ENCODE peak calls at places on chromosomes 11 and 22, in five cellular contexts. One of them, this sample, is unnamed.

GRCh38 chr11:106133529-106133928 is 56.1 kb downstream of the AASDHPPT start:
- DNase-seq in IMR-90: no peak
- DNase-seq in neuronal stem cell: no peak
- DNase-seq in mesenchymal stem cell: no peak
- DNase-seq in H1: no peak
- DNase-seq in this sample: no peak

GRCh38 chr11:60378359-60378758 is at the start of gene MS4A7:
- DNase-seq in IMR-90: no peak
- DNase-seq in neuronal stem cell: no peak
- DNase-seq in mesenchymal stem cell: no peak
- DNase-seq in H1: no peak
- DNase-seq in this sample: no peak

GRCh38 chr11:129323896-129324522 is 51.6 kb upstream of the BARX2 start:
- DNase-seq in IMR-90: peak
- DNase-seq in neuronal stem cell: no peak
- DNase-seq in mesenchymal stem cell: peak
- DNase-seq in H1: peak
- DNase-seq in this sample: no peak

GRCh38 chr11:96173906-96174305 is 169.1 kb downstream of the MAML2 start:
- DNase-seq in IMR-90: no peak
- DNase-seq in neuronal stem cell: no peak
- DNase-seq in mesenchymal stem cell: no peak
- DNase-seq in H1: no peak
- DNase-seq in this sample: no peak

GRCh38 chr22:46238541-46238940 is 11.6 kb downstream of the CDPF1 start:
- DNase-seq in IMR-90: no peak
- DNase-seq in neuronal stem cell: no peak
- DNase-seq in mesenchymal stem cell: no peak
- DNase-seq in H1: no peak
- DNase-seq in this sample: no peak

GRCh38 chr11:7575841-7576451 is 62.1 kb downstream of the PPFIBP2 start:
- DNase-seq in IMR-90: no peak
- DNase-seq in neuronal stem cell: no peak
- DNase-seq in mesenchymal stem cell: peak
- DNase-seq in H1: no peak
- DNase-seq in this sample: peak

GRCh38 chr11:19352736-19353110 is 112.0 kb upstream of the E2F8 start:
- DNase-seq in IMR-90: no peak
- DNase-seq in neuronal stem cell: no peak
- DNase-seq in mesenchymal stem cell: no peak
- DNase-seq in H1: no peak
- DNase-seq in this sample: no peak

GRCh38 chr11:69342588-69343330 is 48.8 kb downstream of the MYEOV start:
- DNase-seq in IMR-90: no peak
- DNase-seq in neuronal stem cell: no peak
- DNase-seq in mesenchymal stem cell: no peak
- DNase-seq in H1: no peak
- DNase-seq in this sample: no peak

GRCh38 chr11:33402066-33402465 is 144.9 kb downstream of the HIPK3 start:
- DNase-seq in IMR-90: no peak
- DNase-seq in neuronal stem cell: no peak
- DNase-seq in mesenchymal stem cell: no peak
- DNase-seq in H1: no peak
- DNase-seq in this sample: no peak

GRCh38 chr11:291281-292210 is 2.6 kb downstream of the PGGHG start:
- DNase-seq in IMR-90: no peak
- DNase-seq in neuronal stem cell: no peak
- DNase-seq in mesenchymal stem cell: no peak
- DNase-seq in H1: no peak
- DNase-seq in this sample: no peak

GRCh38 chr11:97110376-97110775 is 720.6 kb downstream of the JRKL start:
- DNase-seq in IMR-90: no peak
- DNase-seq in neuronal stem cell: no peak
- DNase-seq in mesenchymal stem cell: no peak
- DNase-seq in H1: no peak
- DNase-seq in this sample: peak

GRCh38 chr22:26168199-26168915 is 905 bp upstream of the SEZ6L start:
- DNase-seq in IMR-90: no peak
- DNase-seq in neuronal stem cell: no peak
- DNase-seq in mesenchymal stem cell: no peak
- DNase-seq in H1: peak
- DNase-seq in this sample: no peak

GRCh38 chr11:47187723-47188122 is 1.5 kb upstream of the PACSIN3 start:
- DNase-seq in IMR-90: no peak
- DNase-seq in neuronal stem cell: no peak
- DNase-seq in mesenchymal stem cell: no peak
- DNase-seq in H1: no peak
- DNase-seq in this sample: no peak

GRCh38 chr11:114319716-114320328 is 23.6 kb downstream of the NNMT start:
- DNase-seq in IMR-90: no peak
- DNase-seq in neuronal stem cell: no peak
- DNase-seq in mesenchymal stem cell: no peak
- DNase-seq in H1: no peak
- DNase-seq in this sample: no peak

GRCh38 chr22:31345331-31346254 is 553 bp downstream of the PATZ1 start:
- DNase-seq in IMR-90: peak
- DNase-seq in neuronal stem cell: peak
- DNase-seq in mesenchymal stem cell: peak
- DNase-seq in H1: peak
- DNase-seq in this sample: peak
- H2BK120ac ChIP-seq in IMR-90: no peak
- H2BK120ac ChIP-seq in neuronal stem cell: peak
- H2BK120ac ChIP-seq in mesenchymal stem cell: peak
- H2BK120ac ChIP-seq in H1: no peak
- H2BK120ac ChIP-seq in this sample: peak

GRCh38 chr22:23539135-23539838 is 40.8 kb downstream of the IGLL1 start:
- DNase-seq in IMR-90: peak
- DNase-seq in neuronal stem cell: peak
- DNase-seq in mesenchymal stem cell: peak
- DNase-seq in H1: peak
- DNase-seq in this sample: peak

GRCh38 chr22:23534851-23535717 is 45.0 kb downstream of the IGLL1 start:
- DNase-seq in IMR-90: no peak
- DNase-seq in neuronal stem cell: no peak
- DNase-seq in mesenchymal stem cell: no peak
- DNase-seq in H1: no peak
- DNase-seq in this sample: no peak

GRCh38 chr22:23538502-23538860 is 41.6 kb downstream of the IGLL1 start:
- DNase-seq in IMR-90: no peak
- DNase-seq in neuronal stem cell: no peak
- DNase-seq in mesenchymal stem cell: no peak
- DNase-seq in H1: no peak
- DNase-seq in this sample: peak

GRCh38 chr22:23536821-23537345 is 43.2 kb downstream of the IGLL1 start:
- DNase-seq in IMR-90: no peak
- DNase-seq in neuronal stem cell: no peak
- DNase-seq in mesenchymal stem cell: no peak
- DNase-seq in H1: no peak
- DNase-seq in this sample: no peak

GRCh38 chr22:23537421-23537820 is 42.7 kb downstream of the IGLL1 start:
- DNase-seq in IMR-90: no peak
- DNase-seq in neuronal stem cell: no peak
- DNase-seq in mesenchymal stem cell: no peak
- DNase-seq in H1: no peak
- DNase-seq in this sample: no peak
- H2BK120ac ChIP-seq in IMR-90: no peak
- H2BK120ac ChIP-seq in neuronal stem cell: no peak
- H2BK120ac ChIP-seq in mesenchymal stem cell: peak
- H2BK120ac ChIP-seq in H1: no peak
- H2BK120ac ChIP-seq in this sample: peak

GRCh38 chr22:38706101-38706884 is 549 bp downstream of the GTPBP1 start:
- DNase-seq in IMR-90: peak
- DNase-seq in neuronal stem cell: no peak
- DNase-seq in mesenchymal stem cell: peak
- DNase-seq in H1: peak
- DNase-seq in this sample: peak

GRCh38 chr22:38706885-38707180 is 1.1 kb downstream of the GTPBP1 start:
- DNase-seq in IMR-90: no peak
- DNase-seq in neuronal stem cell: no peak
- DNase-seq in mesenchymal stem cell: no peak
- DNase-seq in H1: no peak
- DNase-seq in this sample: no peak

GRCh38 chr22:38704568-38705234 is 1.0 kb upstream of the GTPBP1 start:
- DNase-seq in IMR-90: no peak
- DNase-seq in neuronal stem cell: no peak
- DNase-seq in mesenchymal stem cell: no peak
- DNase-seq in H1: no peak
- DNase-seq in this sample: no peak

GRCh38 chr22:38707346-38707745 is 1.6 kb downstream of the GTPBP1 start:
- DNase-seq in IMR-90: peak
- DNase-seq in neuronal stem cell: no peak
- DNase-seq in mesenchymal stem cell: peak
- DNase-seq in H1: no peak
- DNase-seq in this sample: peak

GRCh38 chr22:38705235-38706100 is at the start of gene GTPBP1:
- DNase-seq in IMR-90: peak
- DNase-seq in neuronal stem cell: peak
- DNase-seq in mesenchymal stem cell: peak
- DNase-seq in H1: peak
- DNase-seq in this sample: peak
- H2BK120ac ChIP-seq in IMR-90: no peak
- H2BK120ac ChIP-seq in neuronal stem cell: no peak
- H2BK120ac ChIP-seq in mesenchymal stem cell: peak
- H2BK120ac ChIP-seq in H1: no peak
- H2BK120ac ChIP-seq in this sample: peak

GRCh38 chr11:120996973-120997372 is 26.9 kb upstream of the TBCEL start:
- DNase-seq in IMR-90: no peak
- DNase-seq in neuronal stem cell: no peak
- DNase-seq in mesenchymal stem cell: no peak
- DNase-seq in H1: no peak
- DNase-seq in this sample: no peak
- H2BK120ac ChIP-seq in IMR-90: no peak
- H2BK120ac ChIP-seq in neuronal stem cell: no peak
- H2BK120ac ChIP-seq in mesenchymal stem cell: no peak
- H2BK120ac ChIP-seq in H1: no peak
- H2BK120ac ChIP-seq in this sample: no peak

GRCh38 chr11:78254263-78254662 is 65.5 kb downstream of the USP35 start:
- DNase-seq in IMR-90: no peak
- DNase-seq in neuronal stem cell: no peak
- DNase-seq in mesenchymal stem cell: no peak
- DNase-seq in H1: no peak
- DNase-seq in this sample: no peak

GRCh38 chr11:78255919-78256318 is 67.2 kb downstream of the USP35 start:
- DNase-seq in IMR-90: no peak
- DNase-seq in neuronal stem cell: no peak
- DNase-seq in mesenchymal stem cell: no peak
- DNase-seq in H1: no peak
- DNase-seq in this sample: no peak

GRCh38 chr11:78256962-78257361 is 68.2 kb downstream of the USP35 start:
- DNase-seq in IMR-90: peak
- DNase-seq in neuronal stem cell: no peak
- DNase-seq in mesenchymal stem cell: peak
- DNase-seq in H1: no peak
- DNase-seq in this sample: no peak

GRCh38 chr11:78251083-78251699 is 62.5 kb downstream of the USP35 start:
- DNase-seq in IMR-90: peak
- DNase-seq in neuronal stem cell: no peak
- DNase-seq in mesenchymal stem cell: no peak
- DNase-seq in H1: no peak
- DNase-seq in this sample: no peak

DNA sequence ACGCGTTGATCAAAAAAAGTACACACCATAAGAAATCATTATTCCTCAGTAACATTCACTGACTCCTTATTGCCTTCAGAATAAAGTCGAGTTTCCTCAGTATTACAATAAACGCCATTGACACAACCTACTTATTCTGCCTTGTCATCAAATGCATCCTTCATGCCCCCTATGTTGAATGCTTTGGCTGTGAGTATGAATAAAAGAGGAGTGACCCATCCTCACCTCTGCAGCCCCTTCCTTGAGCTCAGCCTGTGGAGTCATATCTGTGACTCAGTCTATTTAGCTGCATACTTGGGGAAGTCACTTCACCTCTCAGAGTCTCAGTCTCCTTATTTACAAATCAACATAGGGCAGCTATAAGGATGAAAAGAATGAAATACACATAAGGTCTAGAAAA is 65.1 kb downstream of the USP35 start:
- DNase-seq in IMR-90: peak
- DNase-seq in neuronal stem cell: no peak
- DNase-seq in mesenchymal stem cell: no peak
- DNase-seq in H1: no peak
- DNase-seq in this sample: no peak
- H2BK120ac ChIP-seq in IMR-90: no peak
- H2BK120ac ChIP-seq in neuronal stem cell: no peak
- H2BK120ac ChIP-seq in mesenchymal stem cell: no peak
- H2BK120ac ChIP-seq in H1: no peak
- H2BK120ac ChIP-seq in this sample: no peak

GRCh38 chr11:9459573-9460321 is 1.1 kb upstream of the ZNF143 start:
- DNase-seq in IMR-90: peak
- DNase-seq in neuronal stem cell: peak
- DNase-seq in mesenchymal stem cell: peak
- DNase-seq in H1: no peak
- DNase-seq in this sample: peak
- H2BK120ac ChIP-seq in IMR-90: peak
- H2BK120ac ChIP-seq in neuronal stem cell: peak
- H2BK120ac ChIP-seq in mesenchymal stem cell: peak
- H2BK120ac ChIP-seq in H1: no peak
- H2BK120ac ChIP-seq in this sample: peak

GRCh38 chr11:58391879-58392278 is 14.8 kb downstream of the OR5B3 start:
- DNase-seq in IMR-90: peak
- DNase-seq in neuronal stem cell: no peak
- DNase-seq in mesenchymal stem cell: peak
- DNase-seq in H1: no peak
- DNase-seq in this sample: peak
- H2BK120ac ChIP-seq in IMR-90: peak
- H2BK120ac ChIP-seq in neuronal stem cell: no peak
- H2BK120ac ChIP-seq in mesenchymal stem cell: no peak
- H2BK120ac ChIP-seq in H1: no peak
- H2BK120ac ChIP-seq in this sample: no peak

This sample was measured in trophoblast cell.